ENCODE peak calls at places on chromosome 20, in four cellular contexts. Q is GM19239, I is amniotic epithelial cell, Y is iris pigment epithelial cell. U is an unnamed sample.

GRCh38 chr20:46939031-46939430 is 44.4 kb downstream of the EYA2 start:
- DNase-seq in I (peak), Q (peak), Y (peak), U (no peak)

GRCh38 chr20:25277051-25277801 is 29.3 kb downstream of the PYGB start:
- DNase-seq in Q (no peak), I (no peak), Y (no peak), U (no peak)

GRCh38 chr20:18404172-18404571 is 62.7 kb downstream of the DZANK1 start:
- DNase-seq in Y (no peak), I (no peak), Q (no peak), U (no peak)

GRCh38 chr20:5148581-5148980 is 21.8 kb downstream of the CDS2 start:
- DNase-seq in Y (no peak), I (no peak), Q (no peak), U (no peak)

GRCh38 chr20:17589161-17589834 is 19.4 kb downstream of the DSTN start:
- DNase-seq in I (no peak), Q (no peak), Y (no peak), U (peak)

GRCh38 chr20:40551125-40551530 is 137.9 kb downstream of the MAFB start:
- DNase-seq in Y (no peak), Q (no peak), I (no peak), U (no peak)

GRCh38 chr20:8780926-8781325 is 288.0 kb upstream of the PLCB4 start:
- DNase-seq in Y (no peak), I (no peak), Q (no peak), U (no peak)

GRCh38 chr20:43838703-43839060 is 76.0 kb upstream of the TOX2 start:
- DNase-seq in Y (no peak), I (no peak), Q (no peak), U (no peak)